ENCODE peak calls at places on chromosome 21, in six cellular contexts. I, K, N, M, H and Z are unnamed samples.

GRCh38 chr21:32726742-32727477 is 903 bp downstream of the SYNJ1 start:
- DNase-seq in I (peak), K (peak), N (no peak), M (peak), H (no peak), Z (peak)

GRCh38 chr21:34499116-34499515 is 12.9 kb downstream of the KCNE1 start:
- DNase-seq in I (no peak), K (no peak), N (no peak), M (no peak), H (no peak), Z (no peak)

GRCh38 chr21:45404726-45405270 is at the start of gene COL18A1:
- DNase-seq in I (peak), K (peak), N (peak), M (peak), H (no peak), Z (peak)

GRCh38 chr21:42227909-42228708 is 9.2 kb downstream of the ABCG1 start:
- DNase-seq in I (peak), K (peak), N (peak), M (peak), H (peak), Z (peak)

GRCh38 chr21:34807146-34807880 is 138.5 kb downstream of the CLIC6 start:
- DNase-seq in I (peak), K (peak), N (no peak), M (peak), H (peak), Z (peak)

GRCh38 chr21:45970674-45971486 is 10.7 kb upstream of the COL6A1 start:
- DNase-seq in I (peak), K (peak), N (peak), M (peak), H (peak), Z (no peak)

GRCh38 chr21:31733521-31734149 is 1.7 kb upstream of the SCAF4 start:
- DNase-seq in I (no peak), K (no peak), N (no peak), M (no peak), H (no peak), Z (no peak)

GRCh38 chr21:31425158-31425557 is 81.1 kb upstream of the TIAM1 start:
- DNase-seq in I (no peak), K (no peak), N (no peak), M (no peak), H (no peak), Z (no peak)

GRCh38 chr21:44511938-44512275 is 28.1 kb downstream of the KRTAP10-1 start:
- DNase-seq in I (no peak), K (no peak), N (no peak), M (no peak), H (no peak), Z (no peak)

GRCh38 chr21:34075760-34076159 is 2.4 kb downstream of the MRPS6 start:
- DNase-seq in I (no peak), K (no peak), N (no peak), M (no peak), H (no peak), Z (no peak)

GRCh38 chr21:32908529-32908928 is 117.2 kb upstream of the OLIG2 start:
- DNase-seq in I (no peak), K (no peak), N (no peak), M (no peak), H (no peak), Z (no peak)

GRCh38 chr21:33135925-33136324 is 66.0 kb downstream of the OLIG1 start:
- DNase-seq in I (no peak), K (no peak), N (no peak), M (no peak), H (no peak), Z (no peak)

GRCh38 chr21:33357177-33357576 is 32.4 kb downstream of the IFNAR1 start:
- DNase-seq in I (no peak), K (no peak), N (no peak), M (no peak), H (no peak), Z (no peak)

GRCh38 chr21:42314616-42315295 is 453 bp downstream of the TFF3 start:
- DNase-seq in I (no peak), K (no peak), N (no peak), M (no peak), H (no peak), Z (no peak)

GRCh38 chr21:25862596-25862995 is 127.8 kb downstream of the GABPA start:
- DNase-seq in I (no peak), K (peak), N (no peak), M (peak), H (peak), Z (no peak)

GRCh38 chr21:38223893-38224540 is 32.8 kb upstream of the KCNJ15 start:
- DNase-seq in I (no peak), K (peak), N (no peak), M (no peak), H (peak), Z (no peak)

GRCh38 chr21:36030581-36031189 is 29.6 kb downstream of the SETD4 start:
- DNase-seq in I (no peak), K (peak), N (no peak), M (no peak), H (no peak), Z (peak)

GRCh38 chr21:27802816-27803475 is 836.1 kb upstream of the ADAMTS5 start:
- DNase-seq in I (no peak), K (peak), N (no peak), M (peak), H (peak), Z (peak)

GRCh38 chr21:38188037-38188436 is 68.8 kb upstream of the KCNJ15 start:
- DNase-seq in I (no peak), K (peak), N (no peak), M (no peak), H (no peak), Z (no peak)

GRCh38 chr21:15122241-15122640 is 57.4 kb upstream of the NRIP1 start:
- DNase-seq in I (no peak), K (peak), N (no peak), M (no peak), H (no peak), Z (no peak)

GRCh38 chr21:20647603-20648002 is 350.6 kb upstream of the NCAM2 start:
- DNase-seq in I (no peak), K (no peak), N (no peak), M (no peak), H (peak), Z (no peak)

GRCh38 chr21:33185852-33186251 is 43.9 kb upstream of the IFNAR2 start:
- DNase-seq in I (no peak), K (no peak), N (no peak), M (no peak), H (no peak), Z (no peak)

GRCh38 chr21:38297193-38297592 is 40.4 kb downstream of the KCNJ15 start:
- DNase-seq in I (no peak), K (peak), N (no peak), M (no peak), H (no peak), Z (peak)

GRCh38 chr21:45267390-45267760 is 20.3 kb downstream of the POFUT2 start:
- DNase-seq in I (no peak), K (no peak), N (no peak), M (no peak), H (no peak), Z (no peak)

GRCh38 chr21:25369524-25370300 is 237.6 kb downstream of the MRPL39 start:
- DNase-seq in I (no peak), K (peak), N (no peak), M (no peak), H (no peak), Z (peak)

GRCh38 chr21:26834181-26834945 is 10.8 kb downstream of the ADAMTS1 start:
- DNase-seq in I (no peak), K (peak), N (no peak), M (no peak), H (no peak), Z (peak)

GRCh38 chr21:29604096-29604495 is 305.4 kb downstream of the BACH1 start:
- DNase-seq in I (no peak), K (no peak), N (no peak), M (no peak), H (no peak), Z (no peak)

GRCh38 chr21:17250651-17251294 is 262.1 kb upstream of the CXADR start:
- DNase-seq in I (no peak), K (peak), N (no peak), M (no peak), H (no peak), Z (no peak)

GRCh38 chr21:41477641-41478318 is 30.2 kb downstream of the TMPRSS2 start:
- DNase-seq in I (no peak), K (no peak), N (no peak), M (no peak), H (no peak), Z (no peak)

GRCh38 chr21:43917515-43918384 is 52.7 kb downstream of the AGPAT3 start:
- DNase-seq in I (no peak), K (no peak), N (no peak), M (peak), H (no peak), Z (no peak)

GRCh38 chr21:41363370-41364270 is 1.8 kb downstream of the MX2 start:
- DNase-seq in I (no peak), K (no peak), N (no peak), M (no peak), H (no peak), Z (no peak)